ENCODE peak calls at places on chromosomes 1 and 21, in seven cellular contexts. E is Peyer's patch; I is CD8-positive, alpha-beta memory T cell; C is mesendoderm; N is colonic mucosa; S is breast epithelium; L is sigmoid colon. Q is an unnamed sample.

GRCh38 chr1:52927219-52928082 is at the start of gene SCP2:
- DNase-seq in E (peak; percentile 93), I (peak; percentile 64), C (peak; percentile 76), N (peak; percentile 86), S (peak; percentile 44), L (peak; percentile 93), Q (peak; percentile 74)

GRCh38 chr1:36207339-36207738 is 16.9 kb upstream of the THRAP3 start:
- DNase-seq in E (no peak), I (no peak), C (peak; percentile 79), N (no peak), S (peak; percentile 88), L (peak; percentile 72), Q (no peak)

GRCh38 chr1:203167026-203167912 is 8.4 kb downstream of the MYBPH start:
- DNase-seq in E (no peak), I (no peak), C (peak; percentile 68), N (no peak), S (no peak), L (no peak), Q (no peak)

GRCh38 chr1:150259217-150259616 is 1.6 kb downstream of the CA14 start:
- DNase-seq in E (no peak), I (no peak), C (no peak), N (no peak), S (no peak), L (peak; percentile 69), Q (no peak)

GRCh38 chr1:66930823-66931174 is 6.0 kb downstream of the MIER1 start:
- DNase-seq in E (no peak), I (no peak), C (no peak), N (no peak), S (no peak), L (no peak), Q (no peak)

GRCh38 chr1:223887724-223888428 is 42.1 kb upstream of the TP53BP2 start:
- DNase-seq in E (peak; percentile 44), I (no peak), C (no peak), N (no peak), S (no peak), L (no peak), Q (no peak)

GRCh38 chr1:180230791-180231505 is 884 bp downstream of the LHX4 start:
- DNase-seq in E (no peak), I (no peak), C (peak; percentile 90), N (no peak), S (no peak), L (peak; percentile 55), Q (no peak)

GRCh38 chr1:6105218-6105679 is 59.6 kb downstream of the KCNAB2 start:
- DNase-seq in E (no peak), I (no peak), C (no peak), N (no peak), S (no peak), L (peak; percentile 57), Q (no peak)

GRCh38 chr1:117527566-117528102 is 78.2 kb upstream of the TENT5C start:
- DNase-seq in E (no peak), I (no peak), C (no peak), N (no peak), S (no peak), L (no peak), Q (no peak)

GRCh38 chr21:42779431-42779861 is 99.9 kb downstream of the WDR4 start:
- DNase-seq in E (no peak), I (no peak), C (peak; percentile 40), N (no peak), S (no peak), L (no peak), Q (no peak)

GRCh38 chr1:158179301-158180041 is 1.2 kb upstream of the CD1D start:
- DNase-seq in E (peak; percentile 84), I (no peak), C (no peak), N (peak; percentile 20), S (no peak), L (no peak), Q (no peak)

GRCh38 chr1:56645663-56646330 is 683 bp downstream of the PRKAA2 start:
- DNase-seq in E (no peak), I (no peak), C (peak; percentile 22), N (peak; percentile 40), S (no peak), L (peak; percentile 66), Q (no peak)

GRCh38 chr1:17624540-17625256 is 85.2 kb downstream of the ARHGEF10L start:
- DNase-seq in E (peak; percentile 59), I (no peak), C (no peak), N (no peak), S (no peak), L (peak; percentile 83), Q (no peak)

GRCh38 chr1:29399465-29399864 is 163.1 kb downstream of the PTPRU start:
- DNase-seq in E (no peak), I (no peak), C (no peak), N (no peak), S (no peak), L (no peak), Q (no peak)

GRCh38 chr1:107926436-107927080 is 38.4 kb downstream of the VAV3 start:
- DNase-seq in E (no peak), I (no peak), C (no peak), N (no peak), S (no peak), L (no peak), Q (no peak)

GRCh38 chr21:41820384-41821080 is 53.7 kb upstream of the RIPK4 start:
- DNase-seq in E (peak; percentile 25), I (no peak), C (no peak), N (no peak), S (no peak), L (no peak), Q (no peak)

GRCh38 chr1:167752219-167752985 is 30.6 kb downstream of the MPZL1 start:
- DNase-seq in E (no peak), I (no peak), C (no peak), N (no peak), S (no peak), L (no peak), Q (no peak)

GRCh38 chr1:145757420-145757819 is 38.1 kb downstream of the CD160 start:
- DNase-seq in E (no peak), I (no peak), C (no peak), N (no peak), S (no peak), L (no peak), Q (no peak)

GRCh38 chr1:48608882-48609281 is 136.9 kb upstream of the SPATA6 start:
- DNase-seq in E (no peak), I (no peak), C (peak; percentile 39), N (no peak), S (no peak), L (no peak), Q (no peak)

GRCh38 chr1:162835157-162835899 is 25.6 kb downstream of the CCDC190 start:
- DNase-seq in E (no peak), I (no peak), C (no peak), N (no peak), S (no peak), L (no peak), Q (no peak)

GRCh38 chr1:246110343-246111219 is 396.5 kb downstream of the SMYD3 start:
- DNase-seq in E (no peak), I (no peak), C (peak; percentile 22), N (no peak), S (no peak), L (peak; percentile 90), Q (no peak)

GRCh38 chr1:161816201-161816600 is 50.1 kb downstream of the ATF6 start:
- DNase-seq in E (no peak), I (no peak), C (no peak), N (no peak), S (no peak), L (no peak), Q (no peak)
- H3K4me3 ChIP-seq in E (no peak overlapping the region), I (no peak overlapping the region), C (no peak overlapping the region), N (no peak overlapping the region), S (no peak overlapping the region), L (no peak overlapping the region), Q (no peak overlapping the region)

DNA sequence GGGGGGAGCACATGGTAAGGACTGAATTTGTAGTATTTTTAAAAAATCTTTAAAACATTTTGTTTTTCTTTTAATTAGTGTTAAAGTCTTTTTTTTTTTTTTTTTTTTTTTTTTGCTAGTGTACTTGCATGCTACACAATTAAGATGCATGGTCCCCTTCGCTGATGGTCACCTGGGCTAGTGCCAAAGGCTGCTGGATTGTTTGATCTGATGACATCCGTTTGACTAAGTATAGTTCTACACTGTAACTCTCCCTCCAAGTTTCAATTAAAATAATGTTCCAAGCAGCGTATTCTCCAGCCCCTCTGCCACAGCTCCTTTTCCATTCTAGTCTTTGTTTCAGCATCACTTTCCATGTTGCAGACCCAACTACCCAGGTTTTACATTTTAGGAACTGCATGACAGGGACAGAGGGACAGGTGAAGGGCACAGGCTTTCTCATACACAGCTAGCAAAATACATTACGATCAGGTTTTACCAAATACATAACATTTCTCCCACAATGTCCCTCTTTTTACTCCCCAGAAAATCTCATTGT is 852 bp upstream of the RAVER2 start:
- DNase-seq in E (peak; percentile 48), I (no peak), C (no peak), N (peak; percentile 29), S (no peak), L (no peak), Q (no peak)
- H3K27ac ChIP-seq in E (peak overlapping the region; percentile 77), I (no peak overlapping the region), C (no peak overlapping the region), N (peak overlapping the region; percentile 69), S (no peak overlapping the region), L (peak overlapping the region; percentile 83), Q (no peak overlapping the region)

GRCh38 chr1:42931911-42932422 is 26.7 kb downstream of the SLC2A1 start:
- DNase-seq in E (peak; percentile 94), I (peak; percentile 74), C (no peak), N (peak; percentile 91), S (peak; percentile 71), L (peak; percentile 70), Q (peak; percentile 84)
- H3K36me3 ChIP-seq in E (no peaks in the 10 kb centered on the region), I (peaks cover 39% of the 10 kb centered on the region), C (peaks cover 44% of the 10 kb centered on the region), N (peaks cover 4% of the 10 kb centered on the region), S (no peaks in the 10 kb centered on the region), L (peaks cover 20% of the 10 kb centered on the region), Q (peaks cover 40% of the 10 kb centered on the region)

GRCh38 chr1:228060458-228061190 is 21.9 kb upstream of the ARF1 start:
- DNase-seq in E (peak; percentile 52), I (no peak), C (peak; percentile 50), N (peak; percentile 52), S (no peak), L (peak; percentile 49), Q (no peak)
- H3K4me3 ChIP-seq in E (peak overlapping the region; percentile 54), I (peak overlapping the region; percentile 50), C (peak overlapping the region; percentile 38), N (peak overlapping the region; percentile 33), S (peak overlapping the region; percentile 53), L (peak overlapping the region; percentile 4), Q (no peak overlapping the region)

DNA sequence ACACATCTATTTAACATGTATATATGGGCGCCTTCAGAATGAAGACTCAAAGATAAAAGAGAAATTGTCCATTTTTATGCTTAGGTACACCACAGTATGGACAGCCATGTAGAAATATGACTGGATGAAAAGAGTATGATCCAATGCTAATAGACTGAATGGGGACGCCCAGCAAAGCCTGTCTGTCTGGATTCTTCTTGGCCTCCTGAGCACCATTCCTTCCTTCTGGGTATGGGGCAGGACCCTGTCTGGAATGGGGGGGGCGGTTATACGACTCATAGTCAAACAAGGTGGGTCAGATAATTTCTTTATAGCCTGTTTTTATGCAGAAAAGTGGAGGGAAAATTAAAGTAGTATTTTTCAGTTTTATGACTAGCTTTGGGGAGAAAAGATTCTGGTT is 81.2 kb upstream of the ABCD3 start:
- DNase-seq in E (no peak), I (no peak), C (no peak), N (no peak), S (no peak), L (no peak), Q (no peak)
- H3K27ac ChIP-seq in E (no peak overlapping the region), I (no peak overlapping the region), C (no peak overlapping the region), N (no peak overlapping the region), S (no peak overlapping the region), L (no peak overlapping the region), Q (no peak overlapping the region)

GRCh38 chr1:11068556-11069232 is 8.9 kb upstream of the SRM start:
- DNase-seq in E (peak; percentile 19), I (no peak), C (no peak), N (no peak), S (no peak), L (peak; percentile 37), Q (no peak)
- H3K36me3 ChIP-seq in E (no peaks in the 10 kb centered on the region), I (peaks cover 62% of the 10 kb centered on the region), C (peaks cover 39% of the 10 kb centered on the region), N (peaks cover 8% of the 10 kb centered on the region), S (no peaks in the 10 kb centered on the region), L (peaks cover 75% of the 10 kb centered on the region), Q (peaks cover 55% of the 10 kb centered on the region)

Q was measured in CD4-positive, alpha-beta memory T cell.